ENCODE peak calls at places on chromosome 1, in eight cellular contexts. One of them, this sample, is unnamed.

GRCh38 chr1:181111559-181111958 is 23.1 kb downstream of the IER5 start:
- DNase-seq in SHP77: no peak
- DNase-seq in mesenchymal stem cell: peak; percentile 82
- DNase-seq in lung microvascular endothelial cell: no peak
- DNase-seq in kidney epithelial cell: no peak
- DNase-seq in activated T-cell treated with anti-CD3 and anti-CD28 coated beads, Interleukin-2, amount 50 U/mL, for 72 hours: no peak
- DNase-seq in NCI-H1417 treated with DMSO at 0.1 percent for 48 hours: no peak
- DNase-seq in left cardiac atrium: no peak
- DNase-seq in this sample: no peak

GRCh38 chr1:197917553-197917812 is 311 bp downstream of the LHX9 start:
- DNase-seq in lung microvascular endothelial cell: no peak
- DNase-seq in kidney epithelial cell: no peak
- DNase-seq in mesenchymal stem cell: no peak
- DNase-seq in activated T-cell treated with anti-CD3 and anti-CD28 coated beads, Interleukin-2, amount 50 U/mL, for 72 hours: no peak
- DNase-seq in left cardiac atrium: no peak
- DNase-seq in NCI-H1417 treated with DMSO at 0.1 percent for 48 hours: no peak
- DNase-seq in SHP77: no peak
- DNase-seq in this sample: no peak

GRCh38 chr1:180773210-180773865 is 139.4 kb upstream of the KIAA1614 start:
- DNase-seq in lung microvascular endothelial cell: peak; percentile 57
- DNase-seq in kidney epithelial cell: peak; percentile 12
- DNase-seq in activated T-cell treated with anti-CD3 and anti-CD28 coated beads, Interleukin-2, amount 50 U/mL, for 72 hours: no peak
- DNase-seq in SHP77: no peak
- DNase-seq in left cardiac atrium: no peak
- DNase-seq in NCI-H1417 treated with DMSO at 0.1 percent for 48 hours: no peak
- DNase-seq in mesenchymal stem cell: peak; percentile 36
- DNase-seq in this sample: no peak

GRCh38 chr1:88230126-88230525 is 453.9 kb upstream of the PKN2 start:
- DNase-seq in mesenchymal stem cell: no peak
- DNase-seq in SHP77: no peak
- DNase-seq in lung microvascular endothelial cell: no peak
- DNase-seq in activated T-cell treated with anti-CD3 and anti-CD28 coated beads, Interleukin-2, amount 50 U/mL, for 72 hours: no peak
- DNase-seq in NCI-H1417 treated with DMSO at 0.1 percent for 48 hours: no peak
- DNase-seq in kidney epithelial cell: no peak
- DNase-seq in left cardiac atrium: no peak
- DNase-seq in this sample: no peak

GRCh38 chr1:225373155-225373554 is 54.7 kb downstream of the LBR start:
- DNase-seq in SHP77: no peak
- DNase-seq in left cardiac atrium: no peak
- DNase-seq in activated T-cell treated with anti-CD3 and anti-CD28 coated beads, Interleukin-2, amount 50 U/mL, for 72 hours: no peak
- DNase-seq in mesenchymal stem cell: no peak
- DNase-seq in lung microvascular endothelial cell: no peak
- DNase-seq in NCI-H1417 treated with DMSO at 0.1 percent for 48 hours: no peak
- DNase-seq in kidney epithelial cell: no peak
- DNase-seq in this sample: no peak

GRCh38 chr1:227894831-227895451 is 52.8 kb downstream of the WNT9A start:
- DNase-seq in lung microvascular endothelial cell: no peak
- DNase-seq in activated T-cell treated with anti-CD3 and anti-CD28 coated beads, Interleukin-2, amount 50 U/mL, for 72 hours: no peak
- DNase-seq in mesenchymal stem cell: no peak
- DNase-seq in left cardiac atrium: no peak
- DNase-seq in SHP77: no peak
- DNase-seq in kidney epithelial cell: no peak
- DNase-seq in NCI-H1417 treated with DMSO at 0.1 percent for 48 hours: no peak
- DNase-seq in this sample: no peak

GRCh38 chr1:199855580-199855979 is 171.9 kb upstream of the NR5A2 start:
- DNase-seq in left cardiac atrium: no peak
- DNase-seq in NCI-H1417 treated with DMSO at 0.1 percent for 48 hours: no peak
- DNase-seq in activated T-cell treated with anti-CD3 and anti-CD28 coated beads, Interleukin-2, amount 50 U/mL, for 72 hours: no peak
- DNase-seq in lung microvascular endothelial cell: peak; percentile 47
- DNase-seq in kidney epithelial cell: no peak
- DNase-seq in mesenchymal stem cell: peak; percentile 26
- DNase-seq in SHP77: no peak
- DNase-seq in this sample: no peak

GRCh38 chr1:209485167-209485566 is 98.3 kb upstream of the CAMK1G start:
- DNase-seq in lung microvascular endothelial cell: peak; percentile 26
- DNase-seq in left cardiac atrium: peak; percentile 37
- DNase-seq in kidney epithelial cell: no peak
- DNase-seq in NCI-H1417 treated with DMSO at 0.1 percent for 48 hours: no peak
- DNase-seq in SHP77: peak; percentile 15
- DNase-seq in activated T-cell treated with anti-CD3 and anti-CD28 coated beads, Interleukin-2, amount 50 U/mL, for 72 hours: no peak
- DNase-seq in mesenchymal stem cell: peak; percentile 35
- DNase-seq in this sample: no peak

GRCh38 chr1:203764105-203765028 is 616 bp upstream of the LAX1 start:
- DNase-seq in left cardiac atrium: no peak
- DNase-seq in NCI-H1417 treated with DMSO at 0.1 percent for 48 hours: no peak
- DNase-seq in SHP77: no peak
- DNase-seq in activated T-cell treated with anti-CD3 and anti-CD28 coated beads, Interleukin-2, amount 50 U/mL, for 72 hours: no peak
- DNase-seq in kidney epithelial cell: no peak
- DNase-seq in lung microvascular endothelial cell: no peak
- DNase-seq in mesenchymal stem cell: no peak
- DNase-seq in this sample: no peak

GRCh38 chr1:213019450-213019849 is 3.8 kb upstream of the ANGEL2 start:
- DNase-seq in lung microvascular endothelial cell: no peak
- DNase-seq in mesenchymal stem cell: no peak
- DNase-seq in left cardiac atrium: no peak
- DNase-seq in SHP77: no peak
- DNase-seq in activated T-cell treated with anti-CD3 and anti-CD28 coated beads, Interleukin-2, amount 50 U/mL, for 72 hours: no peak
- DNase-seq in NCI-H1417 treated with DMSO at 0.1 percent for 48 hours: no peak
- DNase-seq in kidney epithelial cell: no peak
- DNase-seq in this sample: no peak

GRCh38 chr1:165844114-165844798 is 16.8 kb downstream of the UCK2 start:
- DNase-seq in left cardiac atrium: no peak
- DNase-seq in mesenchymal stem cell: no peak
- DNase-seq in NCI-H1417 treated with DMSO at 0.1 percent for 48 hours: no peak
- DNase-seq in lung microvascular endothelial cell: no peak
- DNase-seq in SHP77: no peak
- DNase-seq in kidney epithelial cell: no peak
- DNase-seq in activated T-cell treated with anti-CD3 and anti-CD28 coated beads, Interleukin-2, amount 50 U/mL, for 72 hours: no peak
- DNase-seq in this sample: no peak